ENCODE peak calls at places on chromosomes 5 and 9, in eight cellular contexts. A is AG10803, H is AG04449, M is Peyer's patch, X is nephron progenitor cell, O is natural killer cell, B is IMR-90, Q is Calu3. F is an unnamed sample.

GRCh38 chr9:71725590-71726338 is 42.5 kb downstream of the CEMIP2 start:
- DNase-seq in O (no peak), X (no peak), M (no peak), A (peak; percentile 49), H (no peak), Q (peak; percentile 40), B (peak; percentile 90), F (no peak)

GRCh38 chr5:141521244-141521781 is 32.4 kb downstream of the PCDHGC5 start:
- DNase-seq in M (no peak), X (no peak), A (peak; percentile 99), H (peak; percentile 96), O (no peak), Q (peak; percentile 79), B (peak; percentile 100), F (no peak)

GRCh38 chr5:146877178-146877681 is 1.3 kb downstream of the PPP2R2B start:
- DNase-seq in A (no peak), Q (peak; percentile 6), M (no peak), O (no peak), X (no peak), H (no peak), B (no peak), F (no peak)

GRCh38 chr5:39073759-39074008 is 515 bp downstream of the RICTOR start:
- DNase-seq in Q (no peak), H (no peak), O (no peak), A (no peak), B (no peak), M (no peak), X (no peak), F (peak; percentile 45)

GRCh38 chr5:8953016-8953415 is 592.9 kb downstream of the SEMA5A start:
- DNase-seq in B (no peak), X (no peak), Q (no peak), A (no peak), M (no peak), H (no peak), O (no peak), F (no peak)

GRCh38 chr9:4366649-4367330 is 66.9 kb upstream of the GLIS3 start:
- DNase-seq in O (no peak), B (peak; percentile 54), A (peak; percentile 65), H (no peak), M (peak; percentile 56), Q (peak; percentile 42), X (peak; percentile 26), F (no peak)

GRCh38 chr5:36688722-36689121 is 82.3 kb downstream of the SLC1A3 start:
- DNase-seq in H (no peak), A (no peak), B (peak; percentile 4), Q (peak; percentile 14), O (no peak), M (no peak), X (no peak), F (no peak)

GRCh38 chr9:15155826-15156225 is 151.2 kb downstream of the TTC39B start:
- DNase-seq in A (peak; percentile 16), H (no peak), M (no peak), X (no peak), Q (no peak), B (no peak), O (no peak), F (no peak)

GRCh38 chr5:130279386-130279785 is 375.1 kb downstream of the CHSY3 start:
- DNase-seq in Q (no peak), M (no peak), B (no peak), A (no peak), H (no peak), O (no peak), X (no peak), F (no peak)

GRCh38 chr9:113622600-113623400 is 159.3 kb downstream of the RGS3 start:
- DNase-seq in Q (peak; percentile 83), A (peak; percentile 73), H (no peak), O (no peak), B (peak; percentile 89), X (no peak), M (peak; percentile 34), F (no peak)

GRCh38 chr5:59569608-59570334 is 323.8 kb downstream of the PDE4D start:
- DNase-seq in X (no peak), O (no peak), A (no peak), M (no peak), Q (no peak), H (no peak), B (no peak), F (no peak)

GRCh38 chr5:154038241-154038603 is 488 bp downstream of the FAM114A2 start:
- DNase-seq in M (peak; percentile 61), X (no peak), B (no peak), H (no peak), Q (peak; percentile 27), O (peak; percentile 25), A (no peak), F (no peak)

GRCh38 chr9:27065288-27065687 is 43.7 kb upstream of the TEK start:
- DNase-seq in X (no peak), H (no peak), A (no peak), O (no peak), B (peak; percentile 31), Q (no peak), M (no peak), F (no peak)

GRCh38 chr9:136857166-136857565 is 5.0 kb downstream of the MAMDC4 start:
- DNase-seq in O (no peak), M (peak; percentile 45), X (no peak), A (no peak), B (no peak), Q (no peak), H (no peak), F (no peak)

GRCh38 chr5:110099562-110099961 is 409.8 kb downstream of the MAN2A1 start:
- DNase-seq in H (no peak), Q (no peak), A (peak; percentile 32), M (no peak), X (no peak), B (no peak), O (no peak), F (no peak)

GRCh38 chr5:179436321-179437122 is 91.3 kb upstream of the ADAMTS2 start:
- DNase-seq in A (no peak), X (no peak), B (no peak), Q (no peak), H (no peak), O (no peak), M (no peak), F (no peak)

GRCh38 chr5:60688980-60689379 is 11.0 kb downstream of the DEPDC1B start:
- DNase-seq in X (no peak), B (no peak), M (no peak), Q (no peak), O (no peak), H (no peak), A (no peak), F (no peak)

GRCh38 chr5:155460501-155460931 is 447.0 kb downstream of the KIF4B start:
- DNase-seq in H (no peak), B (no peak), X (no peak), A (no peak), Q (no peak), M (no peak), O (no peak), F (no peak)

DNA sequence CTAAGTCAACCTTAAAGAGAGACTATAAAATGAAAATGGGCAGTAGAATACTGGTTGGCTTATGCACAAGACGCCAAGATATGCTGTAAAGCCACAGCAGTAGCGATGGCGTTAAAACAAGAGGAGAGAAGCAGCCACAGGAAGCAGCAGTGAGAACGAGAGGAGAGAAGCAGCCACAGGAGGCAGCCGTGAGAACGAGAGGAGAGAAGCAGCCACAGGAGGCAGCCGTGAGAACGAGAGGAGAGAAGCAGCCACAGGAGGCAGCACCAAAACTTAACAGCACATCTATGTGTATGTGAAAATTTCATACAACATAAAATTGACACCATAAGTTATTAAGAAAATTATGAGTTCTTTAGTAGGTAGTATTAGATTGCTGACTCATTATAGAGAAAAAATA is 2318.6 kb upstream of the ACO1 start:
- DNase-seq in A (no peak), O (no peak), B (no peak), M (no peak), X (no peak), H (no peak), Q (peak; percentile 38), F (no peak)
- TF ChIP-seq CTCF in A (no peak), O (no peak), B (no peak), M (no peak), X (no peak), H (no peak), Q (peak; percentile 28), F (peak; percentile 29)

GRCh38 chr9:98062161-98062560 is 5.6 kb downstream of the NANS start:
- DNase-seq in M (no peak), X (no peak), Q (no peak), B (no peak), H (no peak), O (no peak), A (no peak), F (no peak)

GRCh38 chr9:98054376-98054951 is 2.1 kb upstream of the NANS start:
- DNase-seq in H (no peak), X (no peak), M (no peak), B (no peak), A (no peak), Q (no peak), O (no peak), F (no peak)

GRCh38 chr9:98057095-98057799 is 715 bp downstream of the NANS start:
- DNase-seq in X (no peak), O (no peak), Q (no peak), H (no peak), B (peak; percentile 13), A (peak; percentile 19), M (no peak), F (no peak)

DNA sequence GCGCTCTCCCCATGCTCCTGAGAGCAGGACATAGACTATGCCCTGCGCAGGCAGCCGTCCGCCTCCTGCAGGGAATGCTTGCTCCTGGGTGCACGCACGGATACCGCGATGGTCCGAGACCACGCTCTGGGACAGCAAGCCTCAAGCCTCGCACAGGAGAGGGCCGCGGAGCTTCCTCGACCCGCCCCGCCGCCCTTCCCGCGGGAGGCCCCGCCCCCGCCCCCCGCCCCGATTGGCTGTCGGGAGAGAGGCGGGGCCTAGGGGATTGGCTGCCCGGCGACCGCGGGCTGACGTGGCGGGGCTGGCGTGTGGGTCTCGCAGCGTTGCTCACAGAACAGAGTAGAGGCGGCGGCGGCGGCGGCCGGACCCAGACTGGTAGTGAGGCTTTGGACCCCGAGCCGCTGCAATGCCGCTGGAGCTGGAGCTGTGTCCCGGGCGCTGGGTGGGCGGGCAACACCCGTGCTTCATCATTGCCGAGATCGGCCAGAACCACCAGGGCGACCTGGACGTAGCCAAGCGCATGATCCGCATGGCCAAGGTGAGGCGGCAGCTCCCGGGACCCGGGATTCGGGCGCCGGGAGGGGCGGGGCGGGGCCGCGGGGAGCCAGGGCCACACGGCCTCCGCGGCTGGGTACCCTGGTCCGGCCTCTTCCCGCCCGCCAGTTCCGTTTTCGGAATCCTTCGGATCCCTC is at the start of gene NANS:
- DNase-seq in A (peak; percentile 88), O (peak; percentile 90), B (peak; percentile 97), X (peak; percentile 93), M (peak; percentile 98), H (peak; percentile 76), Q (peak; percentile 89), F (peak; percentile 87)
- TF ChIP-seq CTCF in A (no peak), O (no peak), B (peak; percentile 33), X (no peak), M (no peak), H (peak; percentile 16), Q (no peak), F (no peak)

GRCh38 chr5:75167345-75167744 is 69.3 kb downstream of the ANKRD31 start:
- DNase-seq in Q (no peak), X (no peak), O (no peak), B (no peak), M (no peak), H (no peak), A (peak; percentile 2), F (no peak)
- TF ChIP-seq CTCF in Q (peak; percentile 39), X (no peak), O (no peak), B (peak; percentile 1), M (no peak), H (no peak), A (peak; percentile 28), F (peak; percentile 38)

GRCh38 chr9:105958587-105958986 is 264.2 kb downstream of the TMEM38B start:
- DNase-seq in A (no peak), M (no peak), H (no peak), X (no peak), B (no peak), Q (no peak), O (no peak), F (no peak)
- TF ChIP-seq CTCF in A (no peak), M (no peak), H (no peak), X (no peak), B (no peak), Q (no peak), O (no peak), F (no peak)

F was measured in progenitor cell of endocrine pancreas.